ENCODE peak calls at places on chromosome 7, in four cellular contexts. S is SK-N-SH, C is cardiac muscle cell, U is foreskin fibroblast. D is an unnamed sample.
A peak's percentile ranks its signal among the peaks of the same experiment; 100 is the strongest.

GRCh38 chr7:84025332-84025927 is 169.2 kb downstream of the SEMA3A start:
- DNase-seq in S (no peak), C (peak; percentile 92), U (peak; percentile 95), D (peak; percentile 99)

GRCh38 chr7:152553671-152554317 is 118.0 kb upstream of the KMT2C start:
- DNase-seq in S (no peak), C (no peak), U (no peak), D (no peak)

GRCh38 chr7:24963218-24963617 is 16.8 kb downstream of the OSBPL3 start:
- DNase-seq in S (no peak), C (peak; percentile 68), U (peak; percentile 53), D (peak; percentile 84)

GRCh38 chr7:117185124-117185523 is 137.7 kb downstream of the WNT2 start:
- DNase-seq in S (peak; percentile 27), C (no peak), U (no peak), D (no peak)

GRCh38 chr7:90773269-90773668 is 177.1 kb downstream of the CDK14 start:
- DNase-seq in S (no peak), C (no peak), U (no peak), D (no peak)

GRCh38 chr7:132930881-132931280 is 151.0 kb downstream of the CHCHD3 start:
- DNase-seq in S (no peak), C (no peak), U (peak; percentile 13), D (no peak)

GRCh38 chr7:19368540-19368939 is 223.3 kb upstream of the FERD3L start:
- DNase-seq in S (no peak), C (peak; percentile 21), U (peak; percentile 70), D (peak; percentile 16)

GRCh38 chr7:7554647-7555575 is 11.8 kb upstream of the MIOS start:
- DNase-seq in S (peak; percentile 53), C (no peak), U (no peak), D (peak; percentile 55)

GRCh38 chr7:103823084-103823483 is 166.4 kb downstream of the RELN start:
- DNase-seq in S (no peak), C (no peak), U (no peak), D (no peak)

GRCh38 chr7:76262683-76263402 is 39.6 kb upstream of the HSPB1 start:
- DNase-seq in S (peak; percentile 88), C (peak; percentile 80), U (peak; percentile 83), D (peak; percentile 48)

GRCh38 chr7:42227523-42227922 is 9.5 kb downstream of the GLI3 start:
- DNase-seq in S (no peak), C (no peak), U (no peak), D (no peak)

GRCh38 chr7:17108049-17108584 is 190.3 kb upstream of the AHR start:
- DNase-seq in S (no peak), C (no peak), U (no peak), D (no peak)

GRCh38 chr7:138701312-138701923 is at the start of gene SVOPL:
- DNase-seq in S (no peak), C (no peak), U (no peak), D (no peak)

GRCh38 chr7:114865564-114865963 is 56.3 kb upstream of the MDFIC start:
- DNase-seq in S (no peak), C (peak; percentile 83), U (peak; percentile 86), D (peak; percentile 74)

GRCh38 chr7:152512711-152513110 is 76.9 kb upstream of the KMT2C start:
- DNase-seq in S (no peak), C (no peak), U (no peak), D (no peak)

GRCh38 chr7:120806669-120807068 is 51.3 kb downstream of the TSPAN12 start:
- DNase-seq in S (no peak), C (peak; percentile 13), U (peak; percentile 6), D (peak; percentile 3)

GRCh38 chr7:157488966-157489365 is 152.2 kb downstream of the DNAJB6 start:
- DNase-seq in S (no peak), C (no peak), U (no peak), D (no peak)

GRCh38 chr7:7869036-7869435 is 99.6 kb upstream of the GLCCI1 start:
- DNase-seq in S (peak; percentile 42), C (no peak), U (no peak), D (no peak)

GRCh38 chr7:55308186-55308929 is 56.8 kb upstream of the LANCL2 start:
- DNase-seq in S (no peak), C (peak; percentile 92), U (peak; percentile 16), D (peak; percentile 95)

GRCh38 chr7:7529328-7529727 is 6.3 kb downstream of the COL28A1 start:
- DNase-seq in S (no peak), C (no peak), U (no peak), D (no peak)

GRCh38 chr7:156818133-156818532 is 74.8 kb downstream of the LMBR1 start:
- DNase-seq in S (no peak), C (no peak), U (no peak), D (no peak)

GRCh38 chr7:131342864-131343263 is 15.2 kb downstream of the MKLN1 start:
- DNase-seq in S (no peak), C (no peak), U (no peak), D (no peak)

GRCh38 chr7:159113056-159113455 is 31.6 kb downstream of the VIPR2 start:
- DNase-seq in S (no peak), C (no peak), U (no peak), D (no peak)

GRCh38 chr7:122987463-122987862 is 8.0 kb downstream of the TAS2R16 start:
- DNase-seq in S (no peak), C (no peak), U (no peak), D (no peak)

GRCh38 chr7:132430466-132430862 is 145.8 kb downstream of the PLXNA4 start:
- DNase-seq in S (no peak), C (no peak), U (no peak), D (no peak)

GRCh38 chr7:112495820-112496462 is 15.2 kb downstream of the LSMEM1 start:
- DNase-seq in S (peak; percentile 57), C (peak; percentile 79), U (peak; percentile 82), D (peak; percentile 76)

GRCh38 chr7:150633926-150634325 is 1.7 kb upstream of the GIMAP6 start:
- DNase-seq in S (no peak), C (no peak), U (no peak), D (no peak)

GRCh38 chr7:23184709-23185354 is 3.0 kb downstream of the NUP42 start:
- DNase-seq in S (peak; percentile 63), C (peak; percentile 67), U (peak; percentile 81), D (peak; percentile 62)

GRCh38 chr7:6299774-6300173 is 27.4 kb upstream of the CYTH3 start:
- DNase-seq in S (no peak), C (no peak), U (no peak), D (no peak)

GRCh38 chr7:153401795-153402720 is 642.5 kb downstream of the ACTR3B start:
- DNase-seq in S (no peak), C (no peak), U (no peak), D (no peak)

GRCh38 chr7:142194201-142194600 is 63.7 kb downstream of the PRSS58 start:
- DNase-seq in S (no peak), C (no peak), U (no peak), D (no peak)

GRCh38 chr7:104096683-104097082 is 107.2 kb upstream of the RELN start:
- DNase-seq in S (no peak), C (peak; percentile 5), U (no peak), D (peak; percentile 5)

GRCh38 chr7:158970132-158970531 is 113.8 kb downstream of the DYNC2I1 start:
- DNase-seq in S (no peak), C (no peak), U (no peak), D (no peak)

GRCh38 chr7:94556028-94556427 is 46.4 kb downstream of the CASD1 start:
- DNase-seq in S (no peak), C (no peak), U (no peak), D (no peak)

GRCh38 chr7:117809958-117810357 is 63.3 kb downstream of the CTTNBP2 start:
- DNase-seq in S (no peak), C (no peak), U (peak; percentile 35), D (no peak)

GRCh38 chr7:24665564-24666294 is 91.5 kb downstream of the GSDME start:
- DNase-seq in S (peak; percentile 58), C (peak; percentile 72), U (peak; percentile 71), D (peak; percentile 53)

GRCh38 chr7:21542891-21543527 is at the start of gene DNAH11:
- DNase-seq in S (peak; percentile 50), C (peak; percentile 30), U (peak; percentile 64), D (no peak)

DNA sequence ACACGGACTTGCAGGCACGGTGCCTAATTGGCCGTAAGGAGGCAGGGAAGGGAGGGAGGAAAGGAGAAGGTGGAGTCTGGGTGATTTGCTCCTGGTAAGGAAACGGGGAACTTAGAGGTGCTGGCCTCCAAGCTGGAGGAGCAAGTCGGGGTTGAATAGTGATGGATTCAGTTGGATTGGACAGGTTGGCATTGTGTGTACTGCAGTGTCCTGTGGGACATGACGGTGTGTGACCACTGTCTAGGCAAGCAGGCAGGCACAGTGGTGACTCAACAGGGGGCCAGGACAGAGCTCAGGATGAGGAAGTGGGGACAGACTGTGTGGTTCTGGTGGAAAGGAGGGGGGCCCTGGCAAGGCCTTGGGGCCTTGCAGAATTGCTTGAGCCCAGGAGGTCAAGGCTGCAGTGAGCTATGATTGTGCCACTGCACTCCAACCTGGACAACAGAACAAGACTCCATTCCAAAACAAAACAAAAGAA is 48.8 kb downstream of the COL26A1 start:
- DNase-seq in S (no peak), C (no peak), U (no peak), D (no peak)
- TF ChIP-seq CTCF in S (no peak), C (no peak), U (no peak), D (no peak)

GRCh38 chr7:74371381-74372059 is 82.2 kb upstream of the GTF2IRD1 start:
- DNase-seq in S (no peak), C (peak; percentile 20), U (peak; percentile 14), D (no peak)
- H3K4me3 ChIP-seq in S (no peak overlapping the region), C (no peak overlapping the region), U (no peak overlapping the region), D (no peak overlapping the region)

DNA sequence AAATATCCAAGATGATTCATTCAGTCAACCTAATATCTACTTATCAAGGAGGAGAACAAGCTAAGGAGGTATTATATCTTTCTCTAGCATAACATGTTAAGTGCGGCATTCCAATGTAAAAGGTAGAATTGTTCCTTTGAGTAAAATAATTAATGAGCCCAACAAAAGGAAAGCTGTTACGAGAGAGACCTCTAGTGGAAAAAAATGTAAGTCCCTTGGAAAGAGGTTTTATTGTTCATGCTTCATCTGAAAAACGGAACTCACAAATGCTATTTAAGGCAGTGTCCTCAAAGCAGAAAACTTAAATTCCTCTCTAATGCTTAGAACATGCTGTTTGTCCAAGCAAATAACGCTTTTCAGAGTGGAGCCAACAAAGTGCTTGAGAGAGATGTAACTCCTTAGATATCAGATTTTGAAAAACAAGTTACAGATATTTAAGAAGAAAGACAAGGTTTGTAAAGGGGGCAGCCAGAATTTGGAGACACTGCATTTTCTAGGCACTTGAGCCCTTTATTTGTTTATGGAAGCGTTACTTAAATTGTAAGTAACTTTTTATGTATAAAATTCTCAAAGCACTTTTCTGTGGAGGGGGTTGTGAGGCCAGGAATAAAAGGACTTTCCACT is 119.9 kb downstream of the TFEC start:
- DNase-seq in S (peak; percentile 1), C (peak; percentile 53), U (peak; percentile 63), D (peak; percentile 23)
- TF ChIP-seq CTCF in S (peak; percentile 84), C (peak; percentile 62), U (peak; percentile 49), D (peak; percentile 72)

DNA sequence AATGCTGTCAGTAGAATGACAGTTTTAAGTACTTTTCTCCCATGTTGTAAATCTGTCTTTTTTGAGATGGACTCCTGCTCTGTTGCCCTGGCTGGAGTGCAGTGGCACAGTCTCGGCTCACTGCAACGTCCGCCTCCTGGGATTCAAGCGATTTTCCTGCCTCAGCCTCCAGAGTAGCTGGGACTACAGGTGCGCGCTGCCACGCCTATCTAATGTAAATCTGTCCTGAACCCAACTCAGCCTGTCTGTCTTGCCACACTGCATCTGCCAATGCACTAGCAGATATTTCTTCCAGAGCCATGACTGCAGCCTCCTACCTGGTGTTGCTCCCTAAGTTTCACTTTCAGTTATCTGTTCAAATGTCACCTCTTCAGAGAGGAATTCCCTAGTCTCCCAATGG is 264.1 kb downstream of the PHF14 start:
- DNase-seq in S (no peak), C (no peak), U (no peak), D (no peak)
- H3K4me3 ChIP-seq in S (no peak overlapping the region), C (no peak overlapping the region), U (no peak overlapping the region), D (peak overlapping the region; percentile 14)

D was measured in AG10803.